ENCODE peak calls at places on chromosomes 7 and 10, in six cellular contexts. N is GM12865, I is IMR-90, S is AG04449, D is lung, M is ovary. P is an unnamed sample.

GRCh38 chr7:82530361-82530760 is 86.8 kb upstream of the CACNA2D1 start:
- DNase-seq in N (no peak), M (no peak), D (no peak), S (no peak), I (no peak), P (no peak)

GRCh38 chr7:44400033-44400511 is 74.7 kb upstream of the CAMK2B start:
- DNase-seq in I (no peak), M (no peak), D (no peak), N (no peak), S (no peak), P (no peak)

GRCh38 chr10:62056660-62057059 is 155.2 kb downstream of the ARID5B start:
- DNase-seq in N (no peak), S (no peak), I (no peak), M (no peak), D (no peak), P (no peak)

GRCh38 chr10:27547047-27547446 is 42.9 kb downstream of the RAB18 start:
- DNase-seq in N (no peak), M (no peak), I (no peak), D (no peak), S (no peak), P (no peak)

GRCh38 chr7:143396625-143397556 is 11.8 kb downstream of the EPHA1 start:
- DNase-seq in S (no peak), M (no peak), I (peak), D (no peak), N (no peak), P (no peak)

GRCh38 chr7:16739863-16740622 is 13.5 kb upstream of the TSPAN13 start:
- DNase-seq in D (no peak), S (peak), I (peak), M (peak), N (no peak), P (no peak)

GRCh38 chr10:46223064-46223480 is 63.7 kb upstream of the ANTXRL start:
- DNase-seq in M (no peak), S (no peak), N (peak), I (no peak), D (no peak), P (no peak)

GRCh38 chr10:71272122-71272771 is 46.8 kb upstream of the SLC29A3 start:
- DNase-seq in D (no peak), N (no peak), M (no peak), S (no peak), I (peak), P (no peak)

GRCh38 chr10:63801139-63801538 is 279.9 kb downstream of the REEP3 start:
- DNase-seq in S (no peak), I (no peak), D (no peak), M (no peak), N (no peak), P (no peak)

GRCh38 chr10:61589547-61590243 is 73.0 kb upstream of the CABCOCO1 start:
- DNase-seq in S (no peak), I (peak), M (no peak), D (no peak), N (no peak), P (peak)

GRCh38 chr7:116522247-116522646 is 2.6 kb upstream of the CAV1 start:
- DNase-seq in M (no peak), S (peak), N (no peak), I (peak), D (no peak), P (no peak)

GRCh38 chr7:151244871-151245346 is 3.6 kb downstream of the SMARCD3 start:
- DNase-seq in N (no peak), I (no peak), M (no peak), D (no peak), S (no peak), P (peak)

GRCh38 chr7:116809636-116810266 is 52.6 kb upstream of the CAPZA2 start:
- DNase-seq in I (peak), M (no peak), S (no peak), D (no peak), N (peak), P (peak)

GRCh38 chr10:290026-290725 is 154.9 kb downstream of the ZMYND11 start:
- DNase-seq in M (no peak), D (no peak), I (no peak), S (no peak), N (no peak), P (no peak)

GRCh38 chr10:104322416-104322782 is 15.9 kb downstream of the ITPRIP start:
- DNase-seq in S (no peak), M (no peak), D (no peak), I (no peak), N (peak), P (no peak)

GRCh38 chr10:31320179-31320597 is 1.2 kb downstream of the ZEB1 start:
- DNase-seq in I (no peak), D (peak), S (no peak), N (peak), M (peak), P (peak)

GRCh38 chr7:47327698-47328391 is 254.1 kb downstream of the TNS3 start:
- DNase-seq in M (peak), I (peak), S (no peak), D (peak), N (no peak), P (no peak)

GRCh38 chr7:125173571-125173970 is 243.9 kb upstream of the POT1 start:
- DNase-seq in I (no peak), S (no peak), M (no peak), N (no peak), D (no peak), P (no peak)

GRCh38 chr10:124996127-124996853 is 54.4 kb downstream of the ZRANB1 start:
- DNase-seq in M (peak), S (no peak), I (no peak), D (peak), N (no peak), P (peak)

GRCh38 chr7:26187380-26188290 is 12.9 kb downstream of the HNRNPA2B1 start:
- DNase-seq in I (no peak), D (no peak), N (peak), M (no peak), S (no peak), P (no peak)

GRCh38 chr10:84293574-84294016 is 34.8 kb upstream of the CCSER2 start:
- DNase-seq in S (no peak), I (peak), D (no peak), M (no peak), N (no peak), P (no peak)

DNA sequence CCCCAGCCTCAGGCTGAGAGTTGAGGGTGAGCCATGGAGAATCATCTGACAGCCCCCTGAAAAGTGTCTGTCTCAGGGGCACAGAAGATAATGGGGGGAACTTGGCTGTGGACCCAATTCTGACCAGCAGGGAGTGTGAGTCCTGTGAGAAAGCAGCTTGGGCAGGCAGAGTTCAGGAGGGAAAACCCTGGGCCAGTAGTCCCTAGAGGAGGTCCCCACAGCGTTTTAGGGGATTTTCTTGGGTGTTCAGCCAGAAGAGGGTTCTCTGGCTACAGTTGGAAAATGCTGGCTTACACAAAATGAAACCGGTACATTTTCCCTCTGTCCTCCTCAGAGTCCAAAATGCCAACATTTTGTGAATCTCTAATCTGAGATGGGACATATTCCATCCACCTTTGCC is 35.8 kb upstream of the TRIM8 start:
- DNase-seq in M (no peak), I (no peak), D (no peak), S (no peak), N (peak), P (peak)
- TF ChIP-seq CTCF in M (no peak), I (no peak), D (no peak), S (no peak), N (peak), P (peak)

DNA sequence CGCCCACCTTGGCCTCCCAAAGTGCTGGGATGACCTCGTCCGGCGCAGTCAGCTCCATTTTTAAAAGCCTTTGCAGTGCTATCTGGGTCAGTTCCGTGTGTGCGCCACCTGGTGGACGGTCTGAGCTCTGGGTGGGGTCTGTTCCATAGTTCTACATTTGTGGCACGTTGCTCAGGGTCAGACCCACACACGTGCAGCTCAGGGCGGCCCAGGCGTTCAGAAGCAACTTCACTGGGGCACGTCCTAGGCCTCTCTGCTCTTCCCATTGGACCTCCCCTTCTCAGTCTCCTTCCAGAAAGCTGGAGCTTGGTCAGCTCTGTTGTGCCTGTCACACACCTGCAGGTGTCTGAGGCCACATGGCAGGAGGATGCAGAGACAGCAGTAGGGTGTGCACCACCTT is 137.9 kb downstream of the DNAJB6 start:
- DNase-seq in S (no peak), D (no peak), M (peak), N (peak), I (no peak), P (no peak)
- TF ChIP-seq CTCF in S (peak), D (no peak), M (no peak), N (peak), I (peak), P (no peak)

DNA sequence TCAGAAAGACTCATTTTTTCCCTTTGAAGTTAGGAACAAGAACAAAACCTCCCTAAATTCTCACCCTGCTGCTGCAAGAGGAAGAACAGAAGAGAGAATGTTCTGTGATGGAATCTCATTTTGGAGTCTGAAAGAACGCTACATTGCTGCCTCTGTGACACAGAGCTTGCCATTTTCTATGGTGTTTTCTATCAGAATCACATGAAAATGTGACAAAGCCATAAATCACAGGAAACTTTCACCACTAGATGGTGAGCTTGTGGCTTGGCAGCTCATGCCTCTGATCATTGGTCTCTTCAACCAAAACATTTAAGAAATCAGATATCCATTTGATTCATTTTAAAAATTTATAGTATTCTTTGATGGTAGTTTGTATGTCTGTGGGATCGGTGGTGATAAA is 82.9 kb downstream of the CADPS2 start:
- DNase-seq in I (no peak), S (no peak), M (no peak), N (peak), D (no peak), P (peak)
- TF ChIP-seq CTCF in I (no peak), S (no peak), M (no peak), N (peak), D (peak), P (no peak)

GRCh38 chr7:80918406-80918805 is 445 bp downstream of the SEMA3C start:
- DNase-seq in S (no peak), I (no peak), D (no peak), N (peak), M (no peak), P (peak)

GRCh38 chr7:80922254-80923049 is 3.6 kb upstream of the SEMA3C start:
- DNase-seq in S (no peak), N (no peak), M (no peak), I (no peak), D (no peak), P (no peak)

GRCh38 chr7:80918909-80919721 is at the start of gene SEMA3C:
- DNase-seq in I (peak), N (no peak), S (no peak), M (peak), D (peak), P (peak)

GRCh38 chr7:80921130-80921529 is 2.3 kb upstream of the SEMA3C start:
- DNase-seq in D (no peak), M (no peak), S (no peak), I (no peak), N (no peak), P (no peak)

DNA sequence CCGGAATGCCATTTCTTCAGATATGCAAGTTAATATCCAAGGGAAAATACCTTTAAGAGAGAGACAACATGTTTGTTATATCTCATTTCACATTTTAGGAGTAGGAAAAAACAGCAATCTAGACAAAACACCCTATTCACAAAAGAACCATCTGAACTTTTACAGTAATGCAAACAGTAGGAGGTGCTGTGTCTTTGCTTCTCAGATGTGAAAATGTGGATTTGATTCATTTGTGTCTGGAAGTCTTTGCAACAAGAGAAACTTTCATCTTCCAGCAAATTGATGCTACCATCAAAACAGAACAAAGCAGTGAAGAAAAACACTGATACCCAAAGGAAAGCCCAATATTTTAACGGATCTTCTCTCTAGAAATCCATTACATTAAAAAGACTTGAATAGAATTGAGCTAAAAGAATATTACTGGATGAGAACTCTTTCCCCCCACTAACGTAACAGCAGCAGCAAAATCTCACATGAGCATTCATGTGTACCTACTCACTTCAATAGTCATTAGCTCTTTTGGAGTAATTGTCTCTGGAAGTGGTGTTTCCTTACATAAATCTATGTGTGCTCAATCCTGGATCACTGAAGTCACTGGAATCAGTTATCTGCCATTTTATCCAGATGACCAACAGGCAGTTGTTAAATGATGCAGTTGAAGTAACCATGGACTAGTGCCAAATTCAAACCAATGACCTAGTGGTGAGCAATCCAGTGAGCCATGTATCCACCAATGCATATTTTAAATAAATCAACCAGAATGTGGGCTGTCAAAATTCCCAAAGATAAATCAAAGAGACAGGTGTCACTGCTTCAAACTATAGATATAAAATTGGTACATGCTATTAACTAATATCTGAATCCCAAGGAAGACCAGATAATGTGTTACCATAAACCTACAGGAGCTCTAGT is 1.8 kb downstream of the SEMA3C start:
- DNase-seq in N (no peak), S (no peak), D (no peak), M (no peak), I (peak), P (no peak)
- TF ChIP-seq CTCF in N (no peak), S (peak), D (no peak), M (no peak), I (peak), P (no peak)

DNA sequence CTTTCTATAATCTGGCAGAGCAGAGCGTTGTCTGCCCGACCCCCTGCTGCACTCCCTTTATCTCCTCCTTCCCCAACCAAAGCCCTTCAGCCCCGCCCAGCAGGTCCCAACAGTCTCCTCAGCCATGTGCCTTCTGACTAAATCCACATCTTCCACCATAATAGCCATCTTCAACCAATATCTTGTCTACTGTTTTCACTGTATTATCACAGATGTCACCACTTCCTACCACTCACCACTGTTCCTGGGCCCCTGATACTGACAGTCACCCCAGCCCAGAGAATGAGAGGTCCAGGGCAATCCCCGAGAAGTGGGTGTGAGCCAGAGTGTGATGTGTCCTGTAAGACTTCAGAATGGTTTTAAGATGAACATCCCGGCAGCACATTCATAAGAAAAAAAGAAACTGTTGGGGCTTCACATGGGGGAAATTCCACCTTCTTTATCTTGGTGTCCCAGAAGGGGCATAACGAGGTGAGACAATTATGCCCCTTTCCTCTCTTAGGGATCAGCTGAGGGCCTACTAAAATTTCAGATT is 25.3 kb downstream of the CCDC6 start:
- DNase-seq in I (no peak), N (peak), D (no peak), S (no peak), M (no peak), P (peak)
- TF ChIP-seq CTCF in I (no peak), N (no peak), D (no peak), S (no peak), M (no peak), P (no peak)

P was measured in GM20000.